ENCODE peak calls at places on chromosomes 1 and 21, in ten cellular contexts. J is upper lobe of left lung, I is SK-N-SH, U is HFF-Myc, T is dorsolateral prefrontal cortex, H is neural progenitor cell, Y is AG04450, M is fibroblast of pulmonary artery, E is fibroblast of lung, B is DND-41. V is an unnamed sample.
A peak's percentile ranks its signal among the peaks of the same experiment; 100 is the strongest.

GRCh38 chr1:233859446-233859845 is 45.0 kb upstream of the SLC35F3 start:
- DNase-seq in J (no peak), I (no peak), U (no peak), T (no peak), H (peak; percentile 7), Y (no peak), M (no peak), E (peak; percentile 24), B (no peak), V (peak; percentile 31)

GRCh38 chr1:7177021-7177420 is 391.8 kb downstream of the CAMTA1 start:
- DNase-seq in J (no peak), I (no peak), U (no peak), T (no peak), H (no peak), Y (no peak), M (no peak), E (no peak), B (no peak), V (peak; percentile 12)

GRCh38 chr21:36430841-36431240 is 45.6 kb downstream of the CHAF1B start:
- DNase-seq in J (no peak), I (no peak), U (no peak), T (no peak), H (no peak), Y (no peak), M (peak; percentile 48), E (peak; percentile 72), B (no peak), V (no peak)

GRCh38 chr21:28704746-28705145 is 287.9 kb downstream of the LTN1 start:
- DNase-seq in J (no peak), I (no peak), U (no peak), T (peak; percentile 7), H (no peak), Y (no peak), M (peak; percentile 45), E (peak; percentile 24), B (no peak), V (no peak)

GRCh38 chr1:54342306-54342705 is 63.9 kb downstream of the SSBP3 start:
- DNase-seq in J (no peak), I (no peak), U (no peak), T (no peak), H (no peak), Y (no peak), M (no peak), E (no peak), B (no peak), V (no peak)

GRCh38 chr1:50023292-50024159 is at the start of gene AGBL4:
- DNase-seq in J (peak; percentile 93), I (peak; percentile 93), U (no peak), T (peak; percentile 76), H (no peak), Y (no peak), M (peak; percentile 8), E (peak; percentile 41), B (no peak), V (no peak)

GRCh38 chr1:40078512-40079333 is 18.3 kb downstream of the PPT1 start:
- DNase-seq in J (no peak), I (peak; percentile 70), U (peak; percentile 48), T (no peak), H (peak; percentile 69), Y (peak; percentile 13), M (peak; percentile 65), E (peak; percentile 44), B (peak; percentile 63), V (peak; percentile 69)

GRCh38 chr1:20978413-20978812 is 191.3 kb upstream of the HP1BP3 start:
- DNase-seq in J (no peak), I (peak; percentile 51), U (no peak), T (no peak), H (no peak), Y (no peak), M (peak; percentile 17), E (peak; percentile 23), B (no peak), V (no peak)

GRCh38 chr21:15496896-15497295 is 232.9 kb upstream of the USP25 start:
- DNase-seq in J (no peak), I (no peak), U (no peak), T (no peak), H (no peak), Y (no peak), M (no peak), E (no peak), B (no peak), V (no peak)

GRCh38 chr21:15486460-15487241 is 243.1 kb upstream of the USP25 start:
- DNase-seq in J (peak; percentile 4), I (no peak), U (no peak), T (no peak), H (no peak), Y (no peak), M (no peak), E (no peak), B (no peak), V (no peak)

GRCh38 chr21:15495965-15496364 is 233.8 kb upstream of the USP25 start:
- DNase-seq in J (no peak), I (no peak), U (peak; percentile 25), T (no peak), H (no peak), Y (no peak), M (peak; percentile 63), E (peak; percentile 27), B (no peak), V (no peak)

GRCh38 chr21:15494481-15494880 is 235.3 kb upstream of the USP25 start:
- DNase-seq in J (no peak), I (no peak), U (no peak), T (no peak), H (no peak), Y (no peak), M (no peak), E (no peak), B (no peak), V (no peak)

GRCh38 chr21:15491100-15491499 is 238.7 kb upstream of the USP25 start:
- DNase-seq in J (no peak), I (no peak), U (no peak), T (no peak), H (no peak), Y (no peak), M (no peak), E (no peak), B (no peak), V (no peak)
- TF ChIP-seq CTCF in J (no peak), I (no peak), U (no peak), T (no peak), H (no peak), Y (no peak), M (no peak), E (no peak), B (no peak), V (no peak)

GRCh38 chr1:15579683-15580047 is 5.2 kb downstream of the AGMAT start:
- DNase-seq in J (no peak), I (no peak), U (no peak), T (no peak), H (peak; percentile 69), Y (no peak), M (no peak), E (no peak), B (no peak), V (no peak)

GRCh38 chr1:15583016-15583706 is 1.7 kb downstream of the AGMAT start:
- DNase-seq in J (no peak), I (no peak), U (no peak), T (no peak), H (no peak), Y (no peak), M (no peak), E (no peak), B (no peak), V (no peak)

GRCh38 chr1:15578921-15579682 is 5.7 kb downstream of the AGMAT start:
- DNase-seq in J (no peak), I (no peak), U (no peak), T (peak; percentile 10), H (no peak), Y (no peak), M (no peak), E (no peak), B (no peak), V (no peak)

DNA sequence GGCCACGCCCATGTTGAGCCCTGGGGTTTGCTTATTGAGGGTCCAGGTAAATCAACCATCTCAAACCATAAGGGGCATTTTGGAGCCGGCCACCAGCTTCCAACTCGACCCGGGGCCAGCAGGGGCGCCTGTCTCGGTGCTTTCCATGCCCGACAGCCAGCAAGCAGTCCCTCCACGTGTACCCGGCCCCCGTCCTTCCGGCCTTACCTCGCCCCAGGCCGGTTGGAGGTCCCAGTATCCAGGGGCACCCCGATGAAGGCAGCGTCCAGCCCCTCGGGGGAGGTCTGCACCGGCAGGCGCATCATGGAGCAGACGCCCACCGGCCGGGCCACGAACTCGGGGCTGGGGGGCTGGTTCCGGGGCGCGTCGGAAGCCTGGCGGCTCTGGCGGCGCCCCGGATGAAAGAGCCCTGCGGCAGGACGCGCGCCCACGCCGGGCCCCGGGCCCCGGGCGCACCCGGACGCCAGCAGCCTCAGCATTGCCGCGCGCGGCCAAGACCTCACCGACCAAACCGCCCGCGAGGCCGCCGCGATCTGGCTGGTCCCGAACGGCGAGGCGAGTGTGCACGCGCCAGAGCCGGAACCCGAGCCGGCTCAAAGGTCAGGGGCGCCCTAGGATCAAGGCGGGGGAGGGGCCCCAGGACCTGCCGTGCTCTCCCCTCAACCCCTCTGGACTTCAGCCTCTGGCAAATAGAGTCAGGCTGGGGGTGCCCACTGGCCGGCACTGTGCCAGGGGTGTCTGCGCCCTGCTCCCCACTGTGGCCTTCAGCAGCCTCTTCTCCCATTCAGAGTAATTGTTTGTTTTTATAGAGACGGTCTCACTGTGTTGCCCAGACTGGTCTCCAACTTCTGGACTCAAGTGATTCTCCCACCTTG is at the start of gene AGMAT:
- DNase-seq in J (peak; percentile 90), I (peak; percentile 84), U (no peak), T (peak; percentile 11), H (peak; percentile 73), Y (no peak), M (peak; percentile 25), E (peak; percentile 51), B (no peak), V (peak; percentile 79)
- TF ChIP-seq CTCF in J (no peak), I (peak; percentile 27), U (peak; percentile 38), T (no peak), H (peak; percentile 59), Y (peak; percentile 43), M (peak; percentile 30), E (peak; percentile 10), B (no peak), V (peak; percentile 36)

DNA sequence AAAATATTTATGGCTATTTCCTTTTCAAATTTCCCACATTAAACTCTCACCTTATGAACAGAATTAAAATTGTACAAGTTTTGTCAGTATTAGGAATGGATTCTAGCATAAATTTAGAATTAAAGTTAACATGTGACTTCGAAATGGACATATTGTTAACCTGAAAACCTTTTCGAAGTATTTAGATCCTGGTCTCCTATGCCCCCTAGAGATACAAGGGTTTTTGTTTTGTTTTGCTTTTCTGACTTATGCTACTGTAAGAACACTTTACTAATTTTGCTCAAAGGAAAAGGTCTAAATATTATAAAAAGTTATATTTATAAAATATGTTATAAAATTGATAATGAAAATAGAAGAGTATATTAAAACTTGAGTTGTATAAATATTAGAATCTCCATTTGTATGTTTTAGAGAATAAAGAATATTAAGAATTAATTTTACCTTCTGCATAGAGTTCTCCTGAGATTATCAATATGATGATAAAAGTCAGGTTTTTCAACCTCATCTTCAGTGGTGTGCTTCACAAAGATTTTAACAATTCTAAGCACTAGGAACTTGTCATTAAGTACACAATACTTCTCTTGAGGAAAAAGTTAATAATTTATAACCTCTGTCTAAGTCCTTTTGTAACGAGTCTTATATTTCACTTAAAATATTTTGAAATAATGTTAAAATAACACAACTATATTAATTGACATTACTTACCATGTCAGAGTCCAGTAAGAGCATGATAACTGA is at the start of gene F13B:
- DNase-seq in J (no peak), I (no peak), U (no peak), T (no peak), H (no peak), Y (no peak), M (peak; percentile 7), E (no peak), B (no peak), V (no peak)
- TF ChIP-seq CTCF in J (no peak), I (peak; percentile 19), U (no peak), T (no peak), H (peak; percentile 8), Y (no peak), M (no peak), E (no peak), B (no peak), V (no peak)

GRCh38 chr1:68819190-68819829 is 322.4 kb upstream of the DEPDC1 start:
- DNase-seq in J (no peak), I (peak; percentile 39), U (no peak), T (no peak), H (peak; percentile 56), Y (no peak), M (peak; percentile 20), E (peak; percentile 22), B (no peak), V (peak; percentile 11)
- TF ChIP-seq CTCF in J (peak; percentile 28), I (peak; percentile 30), U (no peak), T (peak; percentile 28), H (peak; percentile 73), Y (peak; percentile 49), M (peak; percentile 47), E (peak; percentile 22), B (peak; percentile 37), V (no peak)